ENCODE peak calls at places on chromosomes 7 and 10, in nine cellular contexts. D, U, R, G, E, P, Z, N and F are unnamed samples.

GRCh38 chr10:3763852-3764625 is 21.0 kb downstream of the KLF6 start:
- DNase-seq in D (peak; percentile 34), U (peak; percentile 81), R (peak; percentile 33), G (no peak), E (no peak), P (no peak), Z (no peak), N (no peak), F (no peak)

GRCh38 chr10:3372284-3372683 is 199.7 kb upstream of the PITRM1 start:
- DNase-seq in D (no peak), U (peak; percentile 44), R (no peak), G (no peak), E (peak; percentile 29), P (no peak), Z (no peak), N (no peak), F (no peak)

GRCh38 chr10:101225846-101226361 is 3.4 kb downstream of the LBX1 start:
- DNase-seq in D (no peak), U (no peak), R (no peak), G (no peak), E (no peak), P (no peak), Z (no peak), N (no peak), F (no peak)

GRCh38 chr7:110407242-110407641 is 683.7 kb upstream of the LRRN3 start:
- DNase-seq in D (no peak), U (no peak), R (no peak), G (no peak), E (no peak), P (no peak), Z (no peak), N (no peak), F (no peak)

GRCh38 chr7:19663816-19664531 is 44.9 kb downstream of the POLR1F start:
- DNase-seq in D (no peak), U (no peak), R (no peak), G (no peak), E (no peak), P (peak; percentile 5), Z (no peak), N (peak; percentile 43), F (no peak)

GRCh38 chr7:2172311-2173183 is 60.2 kb downstream of the MAD1L1 start:
- DNase-seq in D (no peak), U (peak; percentile 97), R (no peak), G (peak; percentile 90), E (no peak), P (peak; percentile 52), Z (peak; percentile 62), N (no peak), F (peak; percentile 51)

GRCh38 chr10:57418476-57418875 is 849.2 kb downstream of the IPMK start:
- DNase-seq in D (no peak), U (no peak), R (no peak), G (no peak), E (no peak), P (no peak), Z (no peak), N (no peak), F (no peak)

GRCh38 chr7:107147464-107148214 is 21.2 kb upstream of the HBP1 start:
- DNase-seq in D (no peak), U (peak; percentile 47), R (no peak), G (no peak), E (peak; percentile 29), P (peak; percentile 43), Z (no peak), N (peak; percentile 55), F (no peak)

GRCh38 chr7:116793795-116794360 is 68.5 kb upstream of the CAPZA2 start:
- DNase-seq in D (no peak), U (no peak), R (no peak), G (no peak), E (no peak), P (no peak), Z (no peak), N (no peak), F (no peak)

GRCh38 chr7:104328970-104329825 is 795 bp downstream of the LHFPL3 start:
- DNase-seq in D (no peak), U (no peak), R (no peak), G (no peak), E (no peak), P (no peak), Z (no peak), N (no peak), F (no peak)

GRCh38 chr10:3740157-3740871 is 44.7 kb downstream of the KLF6 start:
- DNase-seq in D (no peak), U (peak; percentile 76), R (no peak), G (no peak), E (no peak), P (peak; percentile 80), Z (no peak), N (no peak), F (no peak)

DNA sequence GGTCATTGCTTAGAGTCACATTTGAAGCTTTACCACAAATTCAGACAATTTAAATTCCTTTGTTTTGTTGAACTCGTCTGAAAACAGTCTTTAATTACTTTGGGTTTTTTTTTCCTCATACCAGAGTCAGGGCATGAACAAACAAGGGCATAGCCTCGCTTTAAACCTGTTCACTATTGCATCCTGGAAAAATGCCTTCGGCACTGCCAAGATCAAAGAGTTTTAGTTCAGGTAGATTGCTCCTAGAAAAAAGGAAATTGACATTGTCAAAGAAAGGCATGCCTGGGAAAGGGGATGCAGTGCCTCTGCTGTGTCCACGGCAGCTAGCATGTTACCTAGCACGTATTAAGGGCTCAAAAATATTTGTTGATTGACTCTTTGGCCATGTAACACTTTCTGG is 235.1 kb downstream of the ARHGAP21 start:
- DNase-seq in D (no peak), U (no peak), R (no peak), G (peak; percentile 70), E (no peak), P (no peak), Z (no peak), N (no peak), F (no peak)
- TF ChIP-seq POLR2A in D (no peak), U (no peak), R (no peak), G (no peak), E (no peak), P (no peak), Z (no peak), N (no peak), F (no peak)

GRCh38 chr10:96413151-96413787 is 54.5 kb upstream of the OPALIN start:
- DNase-seq in D (peak; percentile 74), U (no peak), R (no peak), G (no peak), E (no peak), P (no peak), Z (no peak), N (peak; percentile 20), F (no peak)
- TF ChIP-seq CTCF in D (no peak), U (no peak), R (no peak), G (no peak), E (no peak), P (no peak), Z (no peak), N (peak; percentile 43), F (no peak)

GRCh38 chr7:155467846-155468821 is 10.2 kb downstream of the EN2 start:
- DNase-seq in D (peak; percentile 84), U (no peak), R (no peak), G (no peak), E (no peak), P (no peak), Z (no peak), N (peak; percentile 55), F (peak; percentile 13)

GRCh38 chr7:155465761-155466141 is 7.8 kb downstream of the EN2 start:
- DNase-seq in D (no peak), U (no peak), R (no peak), G (no peak), E (no peak), P (no peak), Z (no peak), N (no peak), F (no peak)

GRCh38 chr7:155466814-155467675 is 9.1 kb downstream of the EN2 start:
- DNase-seq in D (no peak), U (no peak), R (no peak), G (no peak), E (no peak), P (no peak), Z (no peak), N (peak; percentile 88), F (no peak)

GRCh38 chr7:155464948-155465739 is 7.2 kb downstream of the EN2 start:
- DNase-seq in D (no peak), U (no peak), R (no peak), G (no peak), E (no peak), P (no peak), Z (no peak), N (peak; percentile 31), F (no peak)

GRCh38 chr7:155466142-155466813 is 8.3 kb downstream of the EN2 start:
- DNase-seq in D (no peak), U (no peak), R (no peak), G (no peak), E (no peak), P (no peak), Z (no peak), N (no peak), F (no peak)
- H3K4me3 ChIP-seq in D (no peak overlapping the region), U (no peak overlapping the region), R (no peak overlapping the region), G (no peak overlapping the region), E (no peak overlapping the region), P (no peak overlapping the region), Z (no peak overlapping the region), N (no peak overlapping the region), F (no peak overlapping the region)

GRCh38 chr7:122887848-122888247 is 1.6 kb upstream of the CADPS2 start:
- DNase-seq in D (no peak), U (no peak), R (no peak), G (no peak), E (no peak), P (no peak), Z (no peak), N (no peak), F (no peak)

GRCh38 chr7:122885583-122886356 is 490 bp downstream of the CADPS2 start:
- DNase-seq in D (peak; percentile 86), U (no peak), R (peak; percentile 50), G (peak; percentile 25), E (no peak), P (peak; percentile 10), Z (peak; percentile 22), N (no peak), F (peak; percentile 30)

GRCh38 chr7:122887198-122887597 is 938 bp upstream of the CADPS2 start:
- DNase-seq in D (peak; percentile 90), U (peak; percentile 16), R (peak; percentile 74), G (peak; percentile 79), E (peak; percentile 55), P (peak; percentile 54), Z (peak; percentile 35), N (no peak), F (peak; percentile 72)

GRCh38 chr7:122884186-122884585 is 2.1 kb downstream of the CADPS2 start:
- DNase-seq in D (no peak), U (no peak), R (no peak), G (peak; percentile 14), E (no peak), P (no peak), Z (no peak), N (no peak), F (peak; percentile 10)

GRCh38 chr7:122886357-122887081 is at the start of gene CADPS2:
- DNase-seq in D (peak; percentile 95), U (peak; percentile 36), R (peak; percentile 87), G (peak; percentile 87), E (peak; percentile 70), P (peak; percentile 50), Z (peak; percentile 84), N (no peak), F (peak; percentile 92)
- TF ChIP-seq POLR2A in D (no peak), U (no peak), R (peak; percentile 73), G (peak; percentile 70), E (peak; percentile 70), P (no peak), Z (peak; percentile 70), N (no peak), F (peak; percentile 93)

GRCh38 chr7:1020849-1021251 is 23.5 kb upstream of the GPR146 start:
- DNase-seq in D (no peak), U (no peak), R (no peak), G (no peak), E (no peak), P (no peak), Z (no peak), N (no peak), F (no peak)
- TF ChIP-seq CTCF in D (no peak), U (no peak), R (peak; percentile 17), G (no peak), E (peak; percentile 30), P (peak; percentile 15), Z (no peak), N (peak; percentile 17), F (peak; percentile 31)